ENCODE peak calls at places on chromosomes 7 and 10, in five cellular contexts. Z, H, J, E and D are unnamed samples.

GRCh38 chr7:17849504-17849903 is 90.8 kb downstream of the SNX13 start:
- DNase-seq in H (peak), E (no peak), J (peak), Z (no peak), D (peak)

GRCh38 chr10:119370972-119371703 is 163.8 kb downstream of the GRK5 start:
- DNase-seq in J (peak), E (no peak), H (peak), Z (peak), D (peak)

GRCh38 chr10:6069101-6069931 is 7.1 kb upstream of the IL2RA start:
- DNase-seq in J (no peak), H (no peak), E (no peak), Z (no peak), D (no peak)

GRCh38 chr10:43785252-43785651 is 136.6 kb upstream of the ZNF32 start:
- DNase-seq in J (no peak), H (no peak), Z (no peak), E (no peak), D (no peak)

GRCh38 chr7:66921396-66921917 is 432 bp downstream of the TMEM248 start:
- DNase-seq in E (peak), Z (peak), J (no peak), H (peak), D (peak)

GRCh38 chr7:36005876-36006275 is 147.2 kb upstream of the EEPD1 start:
- DNase-seq in J (no peak), Z (no peak), H (no peak), E (no peak), D (no peak)

GRCh38 chr10:6409982-6410694 is 169.9 kb downstream of the PRKCQ start:
- DNase-seq in H (peak), J (peak), Z (peak), E (no peak), D (peak)

GRCh38 chr10:110409926-110410325 is 87.8 kb upstream of the DUSP5 start:
- DNase-seq in H (no peak), J (no peak), Z (no peak), E (no peak), D (no peak)

GRCh38 chr10:6232225-6232807 is 29.6 kb downstream of the PFKFB3 start:
- DNase-seq in Z (no peak), E (no peak), H (no peak), J (no peak), D (no peak)

GRCh38 chr7:5088906-5089305 is 43.2 kb downstream of the RBAK start:
- DNase-seq in Z (no peak), E (no peak), H (no peak), J (no peak), D (no peak)

GRCh38 chr7:100894860-100895700 is 608 bp downstream of the ACHE start:
- DNase-seq in J (no peak), Z (peak), H (no peak), E (peak), D (no peak)

GRCh38 chr10:1963341-1963740 is 226.0 kb upstream of the ADARB2 start:
- DNase-seq in J (no peak), H (no peak), E (no peak), Z (no peak), D (no peak)

GRCh38 chr10:89745903-89746302 is 44.5 kb downstream of the KIF20B start:
- DNase-seq in J (no peak), H (no peak), Z (no peak), E (no peak), D (no peak)

GRCh38 chr7:91299952-91300775 is 35.9 kb downstream of the FZD1 start:
- DNase-seq in H (no peak), E (no peak), Z (no peak), J (no peak), D (no peak)

GRCh38 chr10:86813101-86813500 is 56.7 kb downstream of the BMPR1A start:
- DNase-seq in E (no peak), J (no peak), H (no peak), Z (no peak), D (peak)

GRCh38 chr7:74119831-74120230 is 36.2 kb downstream of the LIMK1 start:
- DNase-seq in J (no peak), H (no peak), Z (no peak), E (no peak), D (no peak)

GRCh38 chr10:132245056-132245455 is 58.3 kb downstream of the DPYSL4 start:
- DNase-seq in J (no peak), H (no peak), E (no peak), Z (no peak), D (no peak)

DNA sequence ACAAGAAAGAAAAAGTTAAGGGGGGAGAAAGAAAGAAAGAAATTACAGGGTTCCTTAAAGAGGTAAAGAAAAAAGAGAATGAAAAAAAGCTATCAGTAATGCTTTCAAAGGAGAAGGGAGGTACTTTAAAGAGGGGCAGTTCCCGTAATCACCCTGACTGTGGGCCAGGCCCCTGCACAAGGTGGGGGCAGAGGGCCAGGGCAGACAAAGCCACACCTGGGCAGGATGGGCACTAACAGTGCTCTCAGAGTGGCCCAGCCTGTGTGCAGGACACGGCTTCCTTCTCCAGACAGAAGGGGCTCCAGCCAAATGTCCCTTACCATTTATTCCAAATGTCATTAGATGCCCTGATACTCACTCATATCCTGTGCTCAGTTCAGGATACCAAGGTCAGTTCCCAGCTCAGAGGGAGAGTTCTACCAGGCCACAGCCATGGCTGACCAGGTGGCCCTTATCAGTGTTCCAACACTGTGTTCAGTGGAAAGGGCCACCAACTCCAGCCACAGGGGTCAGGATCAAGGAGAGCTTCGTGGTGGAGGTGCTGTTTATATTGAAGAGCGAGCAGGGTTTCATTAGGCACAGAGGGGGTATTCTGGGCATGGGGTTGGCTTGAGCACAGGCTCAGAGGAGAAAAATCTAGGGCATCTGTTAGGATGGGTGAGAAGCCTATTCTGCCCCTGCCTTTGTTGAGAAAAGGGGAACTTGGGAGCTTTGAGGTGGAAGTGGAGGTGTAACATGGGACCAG is 29.9 kb downstream of the DPCD start:
- DNase-seq in Z (no peak), H (no peak), J (no peak), E (no peak), D (no peak)
- H3K4me3 ChIP-seq in Z (no peak), H (no peak), J (no peak), E (no peak), D (no peak)

GRCh38 chr7:99460651-99461050 is 5.3 kb downstream of the ATP5MF start:
- DNase-seq in E (no peak), J (no peak), H (no peak), Z (no peak), D (no peak)

GRCh38 chr7:99457050-99457645 is 8.8 kb downstream of the ATP5MF start:
- DNase-seq in Z (peak), J (no peak), H (no peak), E (no peak), D (no peak)

GRCh38 chr7:99461221-99461620 is 4.7 kb downstream of the ATP5MF start:
- DNase-seq in H (no peak), Z (no peak), E (no peak), J (no peak), D (no peak)

GRCh38 chr7:99457646-99458493 is 8.1 kb downstream of the ATP5MF start:
- DNase-seq in H (no peak), Z (peak), E (no peak), J (no peak), D (no peak)

DNA sequence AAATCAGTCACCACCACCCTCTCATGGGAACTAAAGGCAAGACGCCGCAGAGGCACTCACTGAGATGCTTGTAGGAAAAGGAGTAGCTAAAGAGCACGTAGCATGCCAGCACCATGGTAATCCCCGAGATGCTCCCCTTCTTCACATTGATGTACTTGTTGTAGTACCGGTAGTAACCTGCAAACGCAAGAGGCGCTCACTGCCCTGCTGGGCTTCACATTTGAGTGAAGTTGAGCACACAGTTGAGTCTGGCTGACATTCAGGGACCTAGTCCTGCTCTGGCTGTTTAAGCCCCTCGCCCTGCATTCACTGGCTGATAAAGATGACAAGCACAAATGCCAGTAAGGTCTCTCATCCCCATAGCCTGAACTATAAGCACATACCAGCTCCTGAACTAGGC is 6.9 kb downstream of the ATP5MF start:
- DNase-seq in H (no peak), J (no peak), E (no peak), Z (peak), D (peak)
- TF ChIP-seq CTCF in H (peak), J (peak), E (no peak), Z (peak), D (peak)

GRCh38 chr10:72712136-72712535 is 20.2 kb downstream of the MCU start:
- DNase-seq in E (no peak), H (peak), Z (no peak), J (no peak), D (peak)
- H3K4me3 ChIP-seq in E (no peak), H (no peak), Z (no peak), J (no peak), D (no peak)

DNA sequence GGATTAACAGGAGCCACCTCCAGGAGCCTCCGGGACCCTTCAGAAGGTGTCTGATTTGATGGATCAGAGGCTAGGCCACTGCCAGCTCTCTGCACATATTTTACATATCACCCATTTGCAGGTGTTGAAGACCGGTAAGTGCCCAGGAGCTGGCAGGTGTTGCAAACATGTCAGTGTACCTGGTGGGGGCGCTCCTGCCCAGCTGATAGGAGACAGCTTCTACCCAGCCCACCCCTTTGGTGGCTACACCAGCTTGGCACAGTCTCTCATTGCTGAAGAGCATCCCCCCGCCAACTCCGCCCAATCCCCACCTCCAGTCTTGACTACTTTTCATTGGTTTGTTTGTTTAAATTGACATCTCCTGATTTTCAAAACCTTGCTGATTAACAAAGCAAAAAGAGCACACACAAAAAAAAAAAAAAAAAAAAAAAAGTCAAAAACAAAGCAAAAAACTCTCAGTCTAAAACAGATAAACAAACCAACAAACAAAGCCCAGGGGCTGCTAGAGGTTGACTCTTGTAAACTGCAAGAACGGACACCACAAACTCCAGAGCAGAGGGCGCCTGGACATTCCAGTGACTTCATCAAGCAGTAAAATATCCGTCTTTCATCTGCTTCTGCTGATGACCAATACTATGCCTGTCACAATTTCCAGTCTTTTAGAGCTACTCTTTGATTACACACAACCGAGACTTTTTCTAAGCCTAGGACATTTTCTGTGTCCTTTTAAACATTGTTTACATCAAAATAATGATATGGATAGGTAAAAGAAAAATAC is 275.3 kb downstream of the NRG3 start:
- DNase-seq in J (no peak), Z (no peak), E (peak), H (no peak), D (peak)
- TF ChIP-seq CTCF in J (no peak), Z (no peak), E (no peak), H (no peak), D (peak)

DNA sequence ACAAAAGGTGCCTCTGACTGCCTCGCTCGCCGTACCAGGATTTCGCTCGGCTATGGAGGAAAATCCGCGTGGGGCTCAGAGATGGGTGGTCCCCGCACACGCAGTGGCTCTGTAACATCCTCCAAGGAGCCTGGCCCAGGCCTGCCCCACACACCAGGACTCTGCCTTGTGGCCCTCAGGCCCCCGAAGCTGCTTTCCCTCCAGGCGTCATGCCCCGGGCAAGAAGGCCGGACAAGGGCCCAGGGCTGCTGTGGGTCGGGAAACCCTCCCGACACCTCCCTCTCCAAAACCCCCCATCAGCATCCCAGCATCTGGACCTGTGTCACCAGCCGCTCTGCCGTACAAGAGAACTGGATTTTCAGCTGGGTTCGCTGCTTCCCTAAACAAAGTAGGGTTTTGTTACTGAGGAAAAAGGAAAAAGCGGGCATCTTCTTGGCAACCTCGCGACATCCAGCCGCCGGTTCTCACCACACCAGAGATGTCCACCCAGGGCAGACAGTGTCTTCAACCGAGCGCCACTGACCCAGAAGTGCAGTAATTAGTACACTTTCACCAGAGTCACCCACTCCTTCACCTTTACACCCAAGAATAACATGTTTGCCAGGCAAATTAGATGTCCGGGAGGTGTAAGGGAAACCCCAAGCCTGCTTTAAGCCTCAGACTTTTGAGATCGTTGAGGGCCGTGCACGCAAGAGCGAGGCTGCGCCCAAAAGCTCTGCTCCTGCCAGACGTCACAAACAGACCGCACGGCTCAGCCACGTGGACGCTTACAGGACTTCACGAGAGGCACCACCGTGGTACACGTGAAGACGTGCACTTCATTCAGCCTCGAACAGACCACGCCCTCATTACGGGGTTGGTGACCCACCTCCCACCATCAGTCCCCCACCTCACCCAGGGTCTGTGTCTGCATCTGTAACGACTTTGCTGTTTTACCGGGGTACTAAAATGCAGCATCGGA is 62.2 kb downstream of the DIP2C start:
- DNase-seq in J (no peak), H (no peak), E (no peak), Z (no peak), D (no peak)
- H3K4me3 ChIP-seq in J (no peak), H (no peak), E (no peak), Z (no peak), D (no peak)

GRCh38 chr10:123678376-123678775 is 12.2 kb downstream of the GPR26 start:
- DNase-seq in E (no peak), J (no peak), Z (no peak), H (no peak), D (no peak)
- TF ChIP-seq CTCF in E (no peak), J (no peak), Z (no peak), H (no peak), D (no peak)

GRCh38 chr10:3969876-3970666 is 185.1 kb upstream of the KLF6 start:
- DNase-seq in H (peak), J (no peak), Z (no peak), E (no peak), D (no peak)
- H3K4me3 ChIP-seq in H (no peak), J (no peak), Z (no peak), E (no peak), D (no peak)